ENCODE peak calls at places on chromosomes 12 and 14, in five cellular contexts. W is progenitor cell of endocrine pancreas, E is HCT116, J is lung, Y is neural crest cell. P is an unnamed sample.

GRCh38 chr12:40953076-40953475 is 235.0 kb upstream of the PDZRN4 start:
- DNase-seq in W (no peak), E (no peak), J (no peak), Y (no peak), P (no peak)

GRCh38 chr12:1836854-1837411 is 16.6 kb downstream of the LRTM2 start:
- DNase-seq in W (no peak), E (no peak), J (no peak), Y (no peak), P (no peak)

GRCh38 chr14:101175731-101176534 is 272.4 kb upstream of the RTL1 start:
- DNase-seq in W (no peak), E (no peak), J (no peak), Y (no peak), P (no peak)

GRCh38 chr12:94147991-94148840 is at the start of gene PLXNC1:
- DNase-seq in W (peak), E (no peak), J (peak), Y (no peak), P (no peak)

GRCh38 chr12:15996254-15996653 is 85.1 kb downstream of the DERA start:
- DNase-seq in W (no peak), E (no peak), J (no peak), Y (no peak), P (no peak)

GRCh38 chr12:126747530-126748149 is 1519.3 kb upstream of the TMEM132C start:
- DNase-seq in W (peak), E (peak), J (peak), Y (peak), P (no peak)

GRCh38 chr12:70045514-70045913 is 197.7 kb upstream of the CNOT2 start:
- DNase-seq in W (no peak), E (no peak), J (no peak), Y (no peak), P (no peak)

GRCh38 chr12:107467716-107468115 is 217.9 kb upstream of the PWP1 start:
- DNase-seq in W (no peak), E (no peak), J (no peak), Y (no peak), P (no peak)

GRCh38 chr12:3042394-3042793 is 34.8 kb upstream of the TSPAN9 start:
- DNase-seq in W (no peak), E (no peak), J (no peak), Y (no peak), P (no peak)

GRCh38 chr14:58978336-58978735 is 210.1 kb upstream of the DAAM1 start:
- DNase-seq in W (no peak), E (no peak), J (no peak), Y (no peak), P (no peak)

GRCh38 chr12:126772171-126772864 is 1494.7 kb upstream of the TMEM132C start:
- DNase-seq in W (no peak), E (peak), J (no peak), Y (no peak), P (peak)

GRCh38 chr14:43539210-43539609 is 967.9 kb downstream of the FSCB start:
- DNase-seq in W (no peak), E (peak), J (no peak), Y (no peak), P (no peak)

GRCh38 chr12:99110212-99110611 is 465.1 kb downstream of the APAF1 start:
- DNase-seq in W (no peak), E (no peak), J (no peak), Y (no peak), P (no peak)

GRCh38 chr12:96766232-96766631 is 140.8 kb upstream of the NEDD1 start:
- DNase-seq in W (no peak), E (no peak), J (no peak), Y (no peak), P (no peak)

GRCh38 chr14:36938678-36939077 is 233.7 kb downstream of the SLC25A21 start:
- DNase-seq in W (no peak), E (no peak), J (no peak), Y (no peak), P (no peak)

GRCh38 chr14:102539544-102540309 is 30.2 kb upstream of the ANKRD9 start:
- DNase-seq in W (no peak), E (no peak), J (no peak), Y (no peak), P (peak)

GRCh38 chr12:93127582-93128331 is 198.7 kb upstream of the EEA1 start:
- DNase-seq in W (no peak), E (no peak), J (peak), Y (no peak), P (peak)

GRCh38 chr12:93894391-93895095 is 217.4 kb downstream of the CRADD start:
- DNase-seq in W (no peak), E (no peak), J (peak), Y (no peak), P (no peak)

GRCh38 chr14:94522115-94522724 is 13.0 kb upstream of the SERPINA12 start:
- DNase-seq in W (no peak), E (no peak), J (no peak), Y (no peak), P (no peak)

GRCh38 chr14:94174622-94175402 is 690 bp downstream of the PPP4R4 start:
- DNase-seq in W (peak), E (no peak), J (no peak), Y (peak), P (no peak)

GRCh38 chr12:57803317-57803893 is 15.1 kb downstream of the AVIL start:
- DNase-seq in W (peak), E (peak), J (peak), Y (peak), P (no peak)

GRCh38 chr12:59861635-59862034 is 265.8 kb downstream of the SLC16A7 start:
- DNase-seq in W (no peak), E (no peak), J (no peak), Y (no peak), P (no peak)

GRCh38 chr14:75492832-75493579 is 29.3 kb upstream of the BATF start:
- DNase-seq in W (no peak), E (no peak), J (peak), Y (no peak), P (no peak)

GRCh38 chr14:104843442-104844305 is 21.4 kb upstream of the CEP170B start:
- DNase-seq in W (no peak), E (no peak), J (no peak), Y (no peak), P (no peak)

GRCh38 chr14:50944647-50945413 is 547 bp upstream of the PYGL start:
- DNase-seq in W (no peak), E (peak), J (peak), Y (no peak), P (no peak)

GRCh38 chr12:92297932-92298681 is 152.5 kb upstream of the BTG1 start:
- DNase-seq in W (no peak), E (no peak), J (no peak), Y (no peak), P (no peak)

GRCh38 chr14:72291908-72292688 is 359.9 kb downstream of the RGS6 start:
- DNase-seq in W (peak), E (peak), J (no peak), Y (peak), P (peak)

GRCh38 chr14:91413547-91414474 is 3.8 kb downstream of the CCDC88C start:
- DNase-seq in W (peak), E (no peak), J (peak), Y (no peak), P (no peak)

GRCh38 chr14:20278414-20278813 is 27.3 kb downstream of the TTC5 start:
- DNase-seq in W (no peak), E (no peak), J (no peak), Y (no peak), P (peak)

GRCh38 chr12:50505945-50506344 is 1.2 kb downstream of the DIP2B start:
- DNase-seq in W (no peak), E (no peak), J (peak), Y (no peak), P (no peak)

GRCh38 chr14:79513446-79513845 is 697.9 kb downstream of the DIO2 start:
- DNase-seq in W (no peak), E (no peak), J (no peak), Y (no peak), P (no peak)

GRCh38 chr14:45426685-45427282 is 173.8 kb upstream of the MIS18BP1 start:
- DNase-seq in W (no peak), E (peak), J (no peak), Y (no peak), P (peak)

GRCh38 chr14:98189521-98189920 is 1082.5 kb downstream of the BCL11B start:
- DNase-seq in W (no peak), E (no peak), J (no peak), Y (no peak), P (no peak)

GRCh38 chr14:68081489-68081888 is 261.9 kb downstream of the RAD51B start:
- DNase-seq in W (no peak), E (no peak), J (no peak), Y (no peak), P (no peak)

GRCh38 chr12:48991247-48992050 is 7.7 kb downstream of the DDN start:
- DNase-seq in W (no peak), E (no peak), J (no peak), Y (no peak), P (no peak)

GRCh38 chr12:104573-105081 is 38.1 kb downstream of the IQSEC3 start:
- DNase-seq in W (peak), E (no peak), J (no peak), Y (no peak), P (no peak)

GRCh38 chr12:103169-103981 is 36.8 kb downstream of the IQSEC3 start:
- DNase-seq in W (no peak), E (peak), J (no peak), Y (no peak), P (no peak)

GRCh38 chr12:108594-108993 is 42.0 kb downstream of the IQSEC3 start:
- DNase-seq in W (no peak), E (no peak), J (no peak), Y (no peak), P (no peak)

GRCh38 chr12:105696-106095 is 39.1 kb downstream of the IQSEC3 start:
- DNase-seq in W (no peak), E (no peak), J (no peak), Y (no peak), P (no peak)

DNA sequence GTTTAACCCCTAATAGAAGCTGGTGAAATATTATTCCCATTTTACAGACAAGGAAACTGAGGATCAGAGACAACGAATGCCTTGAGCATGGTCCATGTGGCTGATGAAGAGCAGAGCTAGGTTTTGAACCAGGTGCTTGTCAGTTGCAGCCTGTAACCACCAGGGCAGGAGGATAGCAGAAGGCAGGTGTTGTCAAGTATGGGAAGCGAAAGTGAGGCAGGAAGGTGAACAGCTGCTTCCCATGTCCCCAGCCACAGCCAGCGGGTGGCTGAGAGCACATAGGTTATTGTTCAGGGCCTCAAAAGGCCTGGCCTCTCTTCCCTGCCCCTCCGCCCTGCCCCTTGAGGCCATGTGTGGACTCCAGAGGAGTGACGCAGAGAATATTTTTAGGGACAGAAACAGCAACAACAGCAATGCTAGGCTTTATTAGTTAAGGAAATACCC is 39.6 kb downstream of the IQSEC3 start:
- DNase-seq in W (no peak), E (peak), J (no peak), Y (no peak), P (no peak)
- TF ChIP-seq CTCF in W (peak), E (peak), J (no peak), Y (peak), P (no peak)

DNA sequence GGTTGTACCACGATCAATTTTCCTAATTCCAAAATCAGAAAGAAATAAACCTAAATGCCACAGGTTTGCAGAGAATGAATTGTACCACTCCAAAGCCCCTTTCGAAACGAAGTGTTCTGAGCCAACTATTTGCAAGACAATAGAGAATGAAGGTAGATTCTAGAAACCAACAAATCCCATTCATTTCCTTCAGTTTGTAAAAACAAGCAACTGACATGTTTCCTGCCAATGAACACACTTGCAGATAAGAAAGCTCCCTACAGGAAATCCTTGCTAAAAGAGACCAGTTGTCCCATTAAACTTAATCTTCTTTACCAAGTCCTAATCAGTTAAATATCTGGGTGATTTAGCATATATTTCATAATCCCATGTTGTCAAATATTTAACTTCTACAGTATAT is 198.4 kb upstream of the FOXN3 start:
- DNase-seq in W (no peak), E (no peak), J (no peak), Y (no peak), P (no peak)
- TF ChIP-seq CTCF in W (no peak), E (no peak), J (no peak), Y (no peak), P (no peak)

GRCh38 chr14:32713856-32714255 is 224.8 kb upstream of the NPAS3 start:
- DNase-seq in W (no peak), E (no peak), J (no peak), Y (no peak), P (no peak)

GRCh38 chr14:32708134-32708533 is 230.5 kb upstream of the NPAS3 start:
- DNase-seq in W (no peak), E (no peak), J (no peak), Y (no peak), P (no peak)

GRCh38 chr14:32709072-32709471 is 229.6 kb upstream of the NPAS3 start:
- DNase-seq in W (no peak), E (no peak), J (no peak), Y (no peak), P (no peak)

GRCh38 chr14:32710351-32711102 is 228.2 kb upstream of the NPAS3 start:
- DNase-seq in W (no peak), E (no peak), J (no peak), Y (no peak), P (no peak)

GRCh38 chr14:32711103-32711680 is 227.5 kb upstream of the NPAS3 start:
- DNase-seq in W (no peak), E (peak), J (no peak), Y (peak), P (no peak)
- TF ChIP-seq CTCF in W (peak), E (peak), J (peak), Y (peak), P (peak)

DNA sequence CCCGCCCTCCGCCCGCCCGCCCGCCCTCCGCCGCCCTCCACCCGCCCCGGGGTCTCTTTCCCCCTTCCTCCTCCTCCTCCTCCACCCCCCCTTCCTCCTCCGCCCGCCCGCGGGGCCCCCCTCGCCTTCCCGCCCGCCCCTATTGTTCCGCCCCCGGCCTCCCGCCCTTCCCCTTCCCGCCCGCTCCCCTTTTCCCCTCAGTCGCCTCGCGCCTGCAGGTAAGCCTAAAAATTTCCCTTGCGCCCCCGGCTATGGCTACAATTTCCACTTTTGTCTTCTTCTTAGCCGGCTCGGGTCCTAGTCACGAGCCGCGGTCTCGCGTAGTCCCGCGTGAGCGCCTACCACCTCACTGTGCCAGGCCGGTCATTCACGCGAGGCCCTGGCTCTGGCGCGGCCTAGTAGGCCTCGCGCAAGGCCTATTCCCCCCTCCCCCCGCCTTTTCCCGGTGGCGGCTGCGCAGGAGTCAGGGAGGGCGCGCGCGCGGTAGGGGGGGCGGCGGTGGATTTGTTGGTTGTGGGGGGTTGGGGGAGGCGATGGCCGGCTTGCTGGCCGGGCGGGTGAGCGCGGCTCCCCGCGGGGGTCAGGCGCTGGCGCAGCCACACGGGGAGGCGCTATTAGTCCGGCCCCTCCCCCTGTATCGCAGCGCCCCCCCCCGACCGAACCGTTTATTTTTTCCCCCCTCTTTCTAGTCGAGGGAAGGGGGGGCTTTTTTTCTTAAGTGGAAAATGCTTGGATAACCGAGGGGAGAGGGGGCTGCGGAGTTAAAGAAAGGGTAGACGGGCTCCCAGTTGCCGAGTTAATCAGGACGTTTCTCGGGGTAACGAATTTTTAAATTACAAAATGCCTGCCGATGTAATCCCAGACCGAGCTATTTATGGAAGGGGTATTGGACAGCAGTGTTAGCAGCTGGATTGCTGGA is 516 bp downstream of the PCBP2 start:
- DNase-seq in W (peak), E (peak), J (peak), Y (peak), P (no peak)
- TF ChIP-seq CTCF in W (peak), E (peak), J (no peak), Y (no peak), P (peak)

GRCh38 chr12:77796775-77797174 is 33.9 kb upstream of the NAV3 start:
- DNase-seq in W (no peak), E (no peak), J (no peak), Y (no peak), P (no peak)
- TF ChIP-seq CTCF in W (no peak), E (no peak), J (no peak), Y (no peak), P (no peak)

P was measured in HFF-Myc.